ENCODE peak calls at places on chromosome 18, in ten cellular contexts. Q is choroid plexus epithelial cell, T is MCF 10A, W is SK-N-SH, O is osteocyte, F is HCT116, H is bronchial epithelial cell, L is brain microvascular endothelial cell, V is Panc1, G is Calu3. I is an unnamed sample.

GRCh38 chr18:39425172-39425571 is 1859.6 kb upstream of the CELF4 start:
- DNase-seq in Q (no peak), T (no peak), W (no peak), O (no peak), F (no peak), H (no peak), L (no peak), V (no peak), G (no peak), I (no peak)

GRCh38 chr18:13233746-13234527 is 15.4 kb downstream of the LDLRAD4 start:
- DNase-seq in Q (no peak), T (no peak), W (no peak), O (peak; percentile 76), F (no peak), H (no peak), L (no peak), V (no peak), G (no peak), I (no peak)

GRCh38 chr18:55559735-55560134 is 28.3 kb downstream of the TCF4 start:
- DNase-seq in Q (no peak), T (no peak), W (peak; percentile 9), O (no peak), F (no peak), H (no peak), L (no peak), V (no peak), G (no peak), I (no peak)

GRCh38 chr18:74299746-74300145 is 8.0 kb upstream of the CYB5A start:
- DNase-seq in Q (no peak), T (no peak), W (no peak), O (no peak), F (no peak), H (peak; percentile 63), L (no peak), V (no peak), G (no peak), I (no peak)

GRCh38 chr18:57444301-57444759 is 9.2 kb downstream of the ONECUT2 start:
- DNase-seq in Q (no peak), T (no peak), W (no peak), O (no peak), F (no peak), H (no peak), L (no peak), V (no peak), G (peak; percentile 69), I (no peak)

GRCh38 chr18:31190919-31191318 is 28.3 kb upstream of the DSC1 start:
- DNase-seq in Q (no peak), T (no peak), W (no peak), O (no peak), F (no peak), H (peak; percentile 90), L (no peak), V (no peak), G (peak; percentile 26), I (no peak)

GRCh38 chr18:62420513-62421209 is 95.6 kb downstream of the TNFRSF11A start:
- DNase-seq in Q (peak; percentile 47), T (peak; percentile 66), W (no peak), O (no peak), F (no peak), H (peak; percentile 75), L (peak; percentile 54), V (no peak), G (peak; percentile 89), I (peak; percentile 81)

GRCh38 chr18:48303883-48304282 is 105.3 kb downstream of the ZBTB7C start:
- DNase-seq in Q (no peak), T (no peak), W (no peak), O (no peak), F (no peak), H (no peak), L (no peak), V (no peak), G (no peak), I (no peak)

GRCh38 chr18:23143871-23144270 is 8.6 kb downstream of the CABLES1 start:
- DNase-seq in Q (no peak), T (peak; percentile 27), W (peak; percentile 71), O (no peak), F (no peak), H (no peak), L (no peak), V (no peak), G (no peak), I (peak; percentile 70)

GRCh38 chr18:59005266-59005665 is 134.4 kb upstream of the SEC11C start:
- DNase-seq in Q (peak; percentile 76), T (no peak), W (no peak), O (no peak), F (no peak), H (no peak), L (peak; percentile 81), V (no peak), G (peak; percentile 36), I (no peak)

GRCh38 chr18:78783564-78783960 is 196.1 kb upstream of the SALL3 start:
- DNase-seq in Q (no peak), T (no peak), W (no peak), O (no peak), F (no peak), H (no peak), L (no peak), V (no peak), G (no peak), I (peak; percentile 14)

GRCh38 chr18:54130631-54131030 is 93.8 kb downstream of the MBD2 start:
- DNase-seq in Q (no peak), T (no peak), W (no peak), O (no peak), F (no peak), H (peak; percentile 43), L (no peak), V (no peak), G (no peak), I (no peak)

DNA sequence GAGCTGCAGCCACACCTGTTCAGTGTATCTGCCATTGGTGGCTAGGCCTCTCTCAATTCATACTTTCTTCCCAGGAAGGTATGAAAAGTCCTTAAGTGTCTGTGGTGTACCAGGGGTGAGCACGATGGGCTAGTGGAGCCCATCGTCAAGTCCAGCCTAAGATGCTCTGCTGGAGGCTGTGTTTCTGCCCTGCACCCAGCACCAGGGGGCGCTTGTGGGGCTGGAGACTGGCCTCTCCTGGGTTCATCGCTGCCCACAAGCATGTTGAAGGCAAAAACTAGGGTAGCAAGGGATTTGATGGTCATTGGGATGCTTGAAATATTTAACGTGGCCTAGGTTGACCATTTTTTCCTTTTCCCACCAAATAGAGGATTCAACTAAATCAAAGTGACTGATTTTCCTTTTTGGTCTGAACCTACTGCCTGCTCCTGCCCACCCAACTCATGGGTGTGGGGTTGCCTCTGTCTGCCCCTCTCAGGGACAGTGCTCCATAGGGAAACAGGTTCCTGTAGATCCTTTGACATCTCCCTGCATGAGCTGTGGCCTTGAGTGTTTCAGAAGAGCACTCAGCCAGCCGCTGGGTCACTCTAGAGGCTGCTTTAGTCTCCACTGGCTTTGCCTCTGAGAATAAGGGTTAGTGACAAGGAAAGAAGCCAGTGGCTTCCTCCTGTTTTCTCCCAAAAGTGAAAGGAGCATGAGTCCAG is 59.0 kb downstream of the TPGS2 start:
- DNase-seq in Q (peak; percentile 35), T (peak; percentile 38), W (no peak), O (no peak), F (peak; percentile 13), H (no peak), L (no peak), V (no peak), G (peak; percentile 49), I (peak; percentile 26)
- TF ChIP-seq CTCF in Q (peak; percentile 62), T (no peak), W (peak; percentile 30), O (peak; percentile 11), F (peak; percentile 78), H (peak; percentile 31), L (peak; percentile 57), V (peak; percentile 55), G (peak; percentile 49), I (peak; percentile 57)

GRCh38 chr18:32461704-32462272 is 8.9 kb downstream of the GAREM1 start:
- DNase-seq in Q (peak; percentile 69), T (no peak), W (no peak), O (no peak), F (no peak), H (no peak), L (no peak), V (no peak), G (no peak), I (no peak)
- TF ChIP-seq CTCF in Q (no peak), T (no peak), W (no peak), O (peak; percentile 8), F (no peak), H (no peak), L (no peak), V (no peak), G (peak; percentile 11), I (no peak)

DNA sequence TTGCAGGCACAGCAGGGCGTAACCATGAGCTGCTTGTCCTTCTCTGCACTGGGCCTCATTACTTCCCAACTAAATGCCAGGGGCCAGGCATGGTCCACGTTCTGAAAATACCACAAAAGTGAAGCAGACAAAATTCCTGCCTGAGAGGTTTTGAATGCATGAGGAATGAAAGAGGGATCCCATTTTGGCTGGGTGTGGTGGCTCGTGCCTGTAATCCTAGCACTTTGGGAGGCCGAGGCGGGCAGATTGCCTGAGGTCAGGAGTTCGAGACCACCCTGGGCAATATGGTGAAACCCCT is 139.5 kb downstream of the MBP start:
- DNase-seq in Q (no peak), T (no peak), W (no peak), O (peak; percentile 56), F (no peak), H (no peak), L (no peak), V (no peak), G (no peak), I (no peak)
- TF ChIP-seq CTCF in Q (no peak), T (no peak), W (no peak), O (no peak), F (no peak), H (no peak), L (no peak), V (no peak), G (no peak), I (no peak)

GRCh38 chr18:50268022-50268747 is 1.9 kb upstream of the CFAP53 start:
- DNase-seq in Q (peak; percentile 74), T (no peak), W (peak; percentile 51), O (no peak), F (no peak), H (peak; percentile 53), L (peak; percentile 77), V (no peak), G (peak; percentile 93), I (no peak)
- TF ChIP-seq CTCF in Q (peak; percentile 83), T (no peak), W (peak; percentile 21), O (peak; percentile 30), F (peak; percentile 34), H (peak; percentile 85), L (peak; percentile 89), V (peak; percentile 69), G (peak; percentile 89), I (peak; percentile 5)

GRCh38 chr18:778194-779007 is 33.6 kb downstream of the YES1 start:
- DNase-seq in Q (peak; percentile 38), T (no peak), W (no peak), O (no peak), F (no peak), H (no peak), L (no peak), V (no peak), G (no peak), I (no peak)
- TF ChIP-seq CTCF in Q (no peak), T (no peak), W (no peak), O (no peak), F (no peak), H (no peak), L (no peak), V (no peak), G (no peak), I (no peak)